ENCODE peak calls at places on chromosomes 1 and 21, in five cellular contexts. U is neural crest cell; F is amniotic stem cell; Z is CD8-positive, alpha-beta T cell; O is endothelial cell of umbilical vein. G is an unnamed sample.

GRCh38 chr1:161265305-161265704 is 6.8 kb downstream of the PCP4L1 start:
- DNase-seq in U (no peak), F (no peak), Z (no peak), O (no peak), G (no peak)

GRCh38 chr1:5595531-5596170 is 396.6 kb downstream of the NPHP4 start:
- DNase-seq in U (no peak), F (no peak), Z (no peak), O (no peak), G (no peak)

GRCh38 chr21:23008803-23009202 is 2010.6 kb downstream of the NCAM2 start:
- DNase-seq in U (no peak), F (no peak), Z (no peak), O (no peak), G (peak)

GRCh38 chr1:116532698-116533424 is 38.0 kb downstream of the CD58 start:
- DNase-seq in U (no peak), F (no peak), Z (no peak), O (no peak), G (no peak)

GRCh38 chr1:36411674-36412648 is 14.3 kb upstream of the LSM10 start:
- DNase-seq in U (no peak), F (no peak), Z (no peak), O (peak), G (peak)

GRCh38 chr1:83860506-83861221 is 138.3 kb downstream of the TTLL7 start:
- DNase-seq in U (peak), F (no peak), Z (peak), O (peak), G (no peak)

GRCh38 chr1:170261669-170262068 is 115.9 kb downstream of the NTMT2 start:
- DNase-seq in U (no peak), F (no peak), Z (no peak), O (no peak), G (no peak)

GRCh38 chr1:30912203-30912602 is 3.6 kb upstream of the SDC3 start:
- DNase-seq in U (no peak), F (no peak), Z (no peak), O (no peak), G (no peak)

GRCh38 chr1:36133484-36133883 is 8.5 kb upstream of the COL8A2 start:
- DNase-seq in U (no peak), F (peak), Z (no peak), O (peak), G (peak)

GRCh38 chr1:154913242-154913641 is 23.3 kb downstream of the PMVK start:
- DNase-seq in U (no peak), F (no peak), Z (no peak), O (no peak), G (no peak)

GRCh38 chr1:245856944-245857531 is 650.0 kb downstream of the SMYD3 start:
- DNase-seq in U (no peak), F (peak), Z (no peak), O (no peak), G (no peak)

GRCh38 chr21:42623684-42624083 is 29.7 kb upstream of the PDE9A start:
- DNase-seq in U (no peak), F (no peak), Z (no peak), O (no peak), G (no peak)

GRCh38 chr1:108824051-108824450 is 32.8 kb downstream of the AKNAD1 start:
- DNase-seq in U (no peak), F (no peak), Z (no peak), O (no peak), G (no peak)

GRCh38 chr1:24202987-24203386 is 15.9 kb upstream of the IFNLR1 start:
- DNase-seq in U (no peak), F (no peak), Z (no peak), O (no peak), G (no peak)

G was measured in BE2C.